ENCODE peak calls at places on chromosome 11, in five cellular contexts. One of them, this sample, is unnamed.

GRCh38 chr11:58688779-58689503 is 42.8 kb downstream of the GLYAT start:
- DNase-seq in Caco-2: no peak
- DNase-seq in foreskin fibroblast: peak
- DNase-seq in upper lobe of right lung: no peak
- DNase-seq in Calu3: no peak
- DNase-seq in this sample: no peak

GRCh38 chr11:28759311-28759710 is 651.1 kb downstream of the METTL15 start:
- DNase-seq in Caco-2: peak
- DNase-seq in foreskin fibroblast: peak
- DNase-seq in upper lobe of right lung: no peak
- DNase-seq in Calu3: peak
- DNase-seq in this sample: no peak

GRCh38 chr11:35131094-35131493 is 7.9 kb upstream of the CD44 start:
- DNase-seq in Calu3: no peak
- DNase-seq in upper lobe of right lung: no peak
- DNase-seq in Caco-2: no peak
- DNase-seq in foreskin fibroblast: no peak
- DNase-seq in this sample: no peak

GRCh38 chr11:109041876-109042275 is 377.0 kb downstream of the DDX10 start:
- DNase-seq in upper lobe of right lung: no peak
- DNase-seq in foreskin fibroblast: no peak
- DNase-seq in Calu3: no peak
- DNase-seq in Caco-2: no peak
- DNase-seq in this sample: no peak

GRCh38 chr11:8263109-8263768 is 439 bp downstream of the LMO1 start:
- DNase-seq in foreskin fibroblast: peak
- DNase-seq in upper lobe of right lung: peak
- DNase-seq in Calu3: no peak
- DNase-seq in Caco-2: no peak
- DNase-seq in this sample: no peak

GRCh38 chr11:104772806-104773241 is 125.4 kb downstream of the CASP12 start:
- DNase-seq in upper lobe of right lung: no peak
- DNase-seq in foreskin fibroblast: peak
- DNase-seq in Calu3: no peak
- DNase-seq in Caco-2: no peak
- DNase-seq in this sample: no peak

GRCh38 chr11:33461319-33461718 is 204.1 kb downstream of the HIPK3 start:
- DNase-seq in foreskin fibroblast: no peak
- DNase-seq in upper lobe of right lung: no peak
- DNase-seq in Caco-2: no peak
- DNase-seq in Calu3: no peak
- DNase-seq in this sample: no peak

GRCh38 chr11:111937859-111938258 is 716 bp downstream of the DIXDC1 start:
- DNase-seq in upper lobe of right lung: no peak
- DNase-seq in Calu3: no peak
- DNase-seq in foreskin fibroblast: peak
- DNase-seq in Caco-2: no peak
- DNase-seq in this sample: no peak

DNA sequence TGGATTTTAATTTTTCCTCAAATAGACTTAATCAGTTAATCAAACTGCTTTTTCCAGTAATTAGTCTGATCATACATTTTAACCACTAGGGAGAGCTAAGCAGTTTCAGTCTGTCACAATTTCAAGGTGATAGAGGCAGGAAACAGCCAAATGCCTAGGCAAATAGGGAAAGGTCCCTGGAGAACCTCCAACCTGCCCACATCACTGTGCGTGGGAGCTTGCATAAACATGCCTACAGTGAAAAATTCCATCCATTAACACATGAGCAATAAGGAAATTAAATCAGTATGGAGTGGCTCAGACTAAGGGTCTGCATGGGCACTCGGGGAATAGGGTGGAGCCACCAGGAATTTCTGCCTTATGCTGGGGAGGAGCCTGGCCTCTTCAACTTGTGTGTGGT is 74.6 kb downstream of the AASDHPPT start:
- DNase-seq in foreskin fibroblast: peak
- DNase-seq in Caco-2: no peak
- DNase-seq in upper lobe of right lung: no peak
- DNase-seq in Calu3: peak
- DNase-seq in this sample: no peak
- TF ChIP-seq CTCF in foreskin fibroblast: no peak
- TF ChIP-seq CTCF in Caco-2: peak
- TF ChIP-seq CTCF in upper lobe of right lung: peak
- TF ChIP-seq CTCF in Calu3: no peak
- TF ChIP-seq CTCF in this sample: no peak

GRCh38 chr11:75574698-75575265 is 12.7 kb downstream of the SERPINH1 start:
- DNase-seq in Calu3: no peak
- DNase-seq in Caco-2: no peak
- DNase-seq in foreskin fibroblast: peak
- DNase-seq in upper lobe of right lung: no peak
- DNase-seq in this sample: no peak
- TF ChIP-seq CTCF in Calu3: no peak
- TF ChIP-seq CTCF in Caco-2: peak
- TF ChIP-seq CTCF in foreskin fibroblast: peak
- TF ChIP-seq CTCF in upper lobe of right lung: peak
- TF ChIP-seq CTCF in this sample: no peak

DNA sequence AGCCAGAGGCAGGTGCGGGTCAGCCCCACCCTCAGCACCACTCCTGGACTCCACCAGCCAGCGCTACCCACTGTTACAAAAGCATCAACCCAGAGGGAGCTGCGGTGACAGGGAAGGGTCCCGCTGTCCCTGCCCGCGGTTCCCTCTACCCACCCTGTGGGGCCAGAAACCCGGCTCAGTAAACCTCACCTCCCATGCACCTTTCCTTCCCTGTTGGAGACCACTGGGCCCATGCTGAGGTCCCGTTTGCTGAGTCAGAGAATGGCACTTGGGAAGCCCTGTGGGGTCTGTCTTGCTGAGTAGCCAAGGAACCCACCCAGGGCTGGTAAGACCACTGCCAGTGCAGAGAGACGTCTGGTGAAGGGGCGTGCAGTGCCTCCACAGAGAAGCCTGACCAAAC is 42.1 kb upstream of the MOB2 start:
- DNase-seq in Calu3: no peak
- DNase-seq in Caco-2: no peak
- DNase-seq in upper lobe of right lung: no peak
- DNase-seq in foreskin fibroblast: no peak
- DNase-seq in this sample: no peak
- TF ChIP-seq CTCF in Calu3: no peak
- TF ChIP-seq CTCF in Caco-2: no peak
- TF ChIP-seq CTCF in upper lobe of right lung: no peak
- TF ChIP-seq CTCF in foreskin fibroblast: no peak
- TF ChIP-seq CTCF in this sample: no peak

DNA sequence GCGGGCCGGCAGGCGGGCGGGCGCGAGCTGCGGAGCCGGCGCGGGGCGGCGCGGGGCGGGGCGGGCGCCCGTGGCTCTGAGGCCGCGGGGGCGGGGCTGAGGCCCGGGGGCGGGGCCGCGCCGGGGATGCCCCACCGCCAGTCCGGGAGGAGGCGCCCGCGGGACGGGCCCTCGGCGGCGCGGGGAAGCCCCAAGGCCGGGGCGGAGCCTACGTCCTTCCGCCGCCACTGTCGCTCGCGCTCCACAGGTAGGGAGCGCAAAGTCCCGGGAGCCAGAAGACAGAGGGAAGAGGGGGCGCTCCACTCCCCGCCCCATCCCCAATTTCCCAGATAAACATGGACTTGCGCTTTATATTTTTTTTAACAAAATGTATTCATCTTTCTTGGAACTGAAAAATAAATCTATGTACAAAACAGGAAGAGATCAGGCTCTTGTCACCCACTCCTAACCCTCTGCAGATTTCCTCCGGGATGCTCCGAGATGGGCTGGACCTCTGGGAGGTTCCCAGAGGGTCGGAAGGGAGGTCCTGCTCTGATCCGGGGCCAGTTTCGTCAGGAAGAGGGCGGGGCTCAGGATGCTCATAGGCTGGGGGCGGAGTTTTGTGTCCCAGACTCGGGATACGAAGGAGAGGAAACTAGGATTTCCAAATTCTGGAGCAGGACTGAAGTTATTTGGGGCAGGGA is at the start of gene MAP4K2:
- DNase-seq in Calu3: peak
- DNase-seq in upper lobe of right lung: peak
- DNase-seq in foreskin fibroblast: peak
- DNase-seq in Caco-2: peak
- DNase-seq in this sample: peak
- TF ChIP-seq CTCF in Calu3: peak
- TF ChIP-seq CTCF in upper lobe of right lung: peak
- TF ChIP-seq CTCF in foreskin fibroblast: peak
- TF ChIP-seq CTCF in Caco-2: peak
- TF ChIP-seq CTCF in this sample: no peak

DNA sequence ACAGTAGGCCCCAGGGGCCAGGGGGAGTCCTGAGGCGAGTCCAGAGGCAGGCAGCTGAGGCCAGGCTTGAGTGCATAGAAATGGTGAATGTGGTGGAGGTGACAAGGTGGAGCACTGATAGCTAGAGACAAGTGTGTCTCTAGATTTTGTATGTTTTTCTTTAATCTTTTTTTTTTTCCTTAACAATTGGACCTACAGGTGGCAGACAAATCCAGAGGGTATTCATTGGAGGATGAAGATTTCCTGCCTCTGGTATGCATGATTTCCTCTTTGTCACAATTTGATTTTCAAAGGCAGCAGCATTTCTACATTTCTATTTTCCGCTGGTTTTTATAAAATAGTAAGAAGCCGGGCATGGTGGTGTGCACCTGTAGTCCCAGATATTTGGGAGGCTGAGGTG is 47.7 kb upstream of the DKK3 start:
- DNase-seq in Calu3: no peak
- DNase-seq in upper lobe of right lung: no peak
- DNase-seq in Caco-2: no peak
- DNase-seq in foreskin fibroblast: no peak
- DNase-seq in this sample: no peak
- TF ChIP-seq CTCF in Calu3: no peak
- TF ChIP-seq CTCF in upper lobe of right lung: no peak
- TF ChIP-seq CTCF in Caco-2: no peak
- TF ChIP-seq CTCF in foreskin fibroblast: no peak
- TF ChIP-seq CTCF in this sample: no peak

GRCh38 chr11:62702241-62702640 is 5.0 kb downstream of the BSCL2 start:
- DNase-seq in upper lobe of right lung: peak
- DNase-seq in Caco-2: no peak
- DNase-seq in foreskin fibroblast: no peak
- DNase-seq in Calu3: no peak
- DNase-seq in this sample: no peak

GRCh38 chr11:62705880-62706831 is 1.1 kb downstream of the BSCL2 start:
- DNase-seq in upper lobe of right lung: peak
- DNase-seq in foreskin fibroblast: peak
- DNase-seq in Calu3: peak
- DNase-seq in Caco-2: peak
- DNase-seq in this sample: peak

GRCh38 chr11:62707277-62707771 is at the start of the genes BSCL2 and GNG3:
- DNase-seq in Calu3: no peak
- DNase-seq in Caco-2: peak
- DNase-seq in foreskin fibroblast: no peak
- DNase-seq in upper lobe of right lung: peak
- DNase-seq in this sample: no peak

GRCh38 chr11:62706841-62707240 is 383 bp downstream of the BSCL2 start:
- DNase-seq in Caco-2: no peak
- DNase-seq in upper lobe of right lung: no peak
- DNase-seq in Calu3: no peak
- DNase-seq in foreskin fibroblast: no peak
- DNase-seq in this sample: no peak

DNA sequence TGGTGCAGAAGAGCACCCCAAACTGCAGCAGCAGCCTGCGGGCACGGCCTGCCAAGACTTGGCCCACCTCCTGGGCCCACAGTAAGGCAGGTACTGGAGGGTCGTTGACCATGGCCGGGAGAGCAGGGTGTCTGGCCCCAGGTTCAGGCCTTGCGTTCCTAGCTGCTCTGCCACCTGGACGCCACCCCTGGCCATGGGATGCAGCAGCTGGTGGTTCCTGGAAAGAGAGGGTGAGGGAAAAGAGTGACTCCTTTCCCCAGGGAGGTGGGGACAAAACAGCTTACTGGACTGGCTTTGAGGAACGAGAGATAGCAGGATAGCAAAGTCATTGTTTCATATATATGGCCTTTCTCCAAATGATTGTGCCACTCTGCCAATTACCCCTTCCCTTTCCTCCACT is 1.8 kb downstream of the BSCL2 start:
- DNase-seq in Caco-2: no peak
- DNase-seq in foreskin fibroblast: no peak
- DNase-seq in upper lobe of right lung: peak
- DNase-seq in Calu3: peak
- DNase-seq in this sample: no peak
- TF ChIP-seq CTCF in Caco-2: no peak
- TF ChIP-seq CTCF in foreskin fibroblast: no peak
- TF ChIP-seq CTCF in upper lobe of right lung: no peak
- TF ChIP-seq CTCF in Calu3: no peak
- TF ChIP-seq CTCF in this sample: no peak

GRCh38 chr11:67277231-67277961 is 11.1 kb downstream of the GRK2 start:
- DNase-seq in Caco-2: no peak
- DNase-seq in foreskin fibroblast: peak
- DNase-seq in upper lobe of right lung: peak
- DNase-seq in Calu3: no peak
- DNase-seq in this sample: peak
- TF ChIP-seq CTCF in Caco-2: no peak
- TF ChIP-seq CTCF in foreskin fibroblast: no peak
- TF ChIP-seq CTCF in upper lobe of right lung: no peak
- TF ChIP-seq CTCF in Calu3: no peak
- TF ChIP-seq CTCF in this sample: no peak

GRCh38 chr11:5593146-5593545 is 3.3 kb upstream of the TRIM6 start:
- DNase-seq in upper lobe of right lung: no peak
- DNase-seq in Caco-2: no peak
- DNase-seq in Calu3: no peak
- DNase-seq in foreskin fibroblast: peak
- DNase-seq in this sample: no peak

GRCh38 chr11:5600374-5600851 is 4.0 kb downstream of the TRIM6 start:
- DNase-seq in upper lobe of right lung: peak
- DNase-seq in foreskin fibroblast: peak
- DNase-seq in Caco-2: peak
- DNase-seq in Calu3: peak
- DNase-seq in this sample: no peak

GRCh38 chr11:5592615-5593014 is 3.8 kb upstream of the TRIM6 start:
- DNase-seq in Caco-2: no peak
- DNase-seq in foreskin fibroblast: no peak
- DNase-seq in Calu3: no peak
- DNase-seq in upper lobe of right lung: no peak
- DNase-seq in this sample: no peak

GRCh38 chr11:5597953-5598352 is 1.5 kb downstream of the TRIM6 start:
- DNase-seq in upper lobe of right lung: no peak
- DNase-seq in Calu3: no peak
- DNase-seq in foreskin fibroblast: no peak
- DNase-seq in Caco-2: no peak
- DNase-seq in this sample: no peak

GRCh38 chr11:5596611-5597201 is at the start of gene TRIM6:
- DNase-seq in upper lobe of right lung: peak
- DNase-seq in Caco-2: peak
- DNase-seq in foreskin fibroblast: peak
- DNase-seq in Calu3: peak
- DNase-seq in this sample: peak
- TF ChIP-seq CTCF in upper lobe of right lung: no peak
- TF ChIP-seq CTCF in Caco-2: no peak
- TF ChIP-seq CTCF in foreskin fibroblast: no peak
- TF ChIP-seq CTCF in Calu3: no peak
- TF ChIP-seq CTCF in this sample: no peak